ENCODE peak calls at places on chromosomes 4 and X, in seven cellular contexts. One of them, this sample, is unnamed.

GRCh38 chrX:69014200-69014599 is 151.1 kb downstream of the PJA1 start:
- DNase-seq in EL: peak; percentile 24
- DNase-seq in HFFc6: no peak
- DNase-seq in fibroblast of lung: peak; percentile 75
- DNase-seq in brain microvascular endothelial cell: peak; percentile 27
- DNase-seq in coronary artery: peak; percentile 43
- DNase-seq in H54: no peak
- DNase-seq in this sample: no peak

GRCh38 chrX:153490217-153490616 is 4.6 kb upstream of the BGN start:
- DNase-seq in HFFc6: no peak
- DNase-seq in H54: no peak
- DNase-seq in brain microvascular endothelial cell: no peak
- DNase-seq in EL: no peak
- DNase-seq in fibroblast of lung: no peak
- DNase-seq in coronary artery: no peak
- DNase-seq in this sample: no peak

GRCh38 chr4:4781936-4782754 is 77.3 kb upstream of the MSX1 start:
- DNase-seq in HFFc6: peak; percentile 29
- DNase-seq in brain microvascular endothelial cell: no peak
- DNase-seq in EL: peak; percentile 72
- DNase-seq in coronary artery: no peak
- DNase-seq in H54: no peak
- DNase-seq in fibroblast of lung: peak; percentile 32
- DNase-seq in this sample: no peak

GRCh38 chr4:121863787-121864186 is 6.5 kb downstream of the BBS7 start:
- DNase-seq in EL: no peak
- DNase-seq in HFFc6: no peak
- DNase-seq in brain microvascular endothelial cell: no peak
- DNase-seq in fibroblast of lung: no peak
- DNase-seq in H54: no peak
- DNase-seq in coronary artery: no peak
- DNase-seq in this sample: no peak

GRCh38 chrX:6826856-6827255 is 291.9 kb upstream of the VCX3A start:
- DNase-seq in coronary artery: no peak
- DNase-seq in H54: no peak
- DNase-seq in brain microvascular endothelial cell: no peak
- DNase-seq in EL: no peak
- DNase-seq in HFFc6: no peak
- DNase-seq in fibroblast of lung: no peak
- DNase-seq in this sample: no peak

GRCh38 chr4:99209671-99210070 is 9.4 kb downstream of the ADH6 start:
- DNase-seq in EL: peak; percentile 7
- DNase-seq in fibroblast of lung: no peak
- DNase-seq in H54: no peak
- DNase-seq in coronary artery: no peak
- DNase-seq in brain microvascular endothelial cell: no peak
- DNase-seq in HFFc6: peak; percentile 1
- DNase-seq in this sample: no peak

GRCh38 chrX:69179380-69179911 is 14.2 kb upstream of the PJA1 start:
- DNase-seq in H54: no peak
- DNase-seq in HFFc6: no peak
- DNase-seq in coronary artery: no peak
- DNase-seq in brain microvascular endothelial cell: no peak
- DNase-seq in fibroblast of lung: peak; percentile 24
- DNase-seq in EL: no peak
- DNase-seq in this sample: no peak

GRCh38 chr4:84691170-84691691 is 108.3 kb downstream of the CDS1 start:
- DNase-seq in H54: peak; percentile 38
- DNase-seq in fibroblast of lung: peak; percentile 94
- DNase-seq in EL: peak; percentile 93
- DNase-seq in coronary artery: no peak
- DNase-seq in HFFc6: peak; percentile 94
- DNase-seq in brain microvascular endothelial cell: peak; percentile 88
- DNase-seq in this sample: peak; percentile 38

GRCh38 chrX:119755981-119756533 is 2.3 kb upstream of the SOWAHD start:
- DNase-seq in H54: no peak
- DNase-seq in fibroblast of lung: peak; percentile 59
- DNase-seq in EL: no peak
- DNase-seq in HFFc6: no peak
- DNase-seq in coronary artery: no peak
- DNase-seq in brain microvascular endothelial cell: no peak
- DNase-seq in this sample: no peak

GRCh38 chr4:188781655-188782054 is 642.4 kb downstream of the TRIML1 start:
- DNase-seq in coronary artery: no peak
- DNase-seq in brain microvascular endothelial cell: peak; percentile 27
- DNase-seq in H54: no peak
- DNase-seq in EL: no peak
- DNase-seq in HFFc6: no peak
- DNase-seq in fibroblast of lung: peak; percentile 22
- DNase-seq in this sample: no peak

GRCh38 chr4:29304595-29304994 is 1415.6 kb upstream of the PCDH7 start:
- DNase-seq in coronary artery: no peak
- DNase-seq in HFFc6: no peak
- DNase-seq in brain microvascular endothelial cell: no peak
- DNase-seq in EL: peak; percentile 58
- DNase-seq in H54: no peak
- DNase-seq in fibroblast of lung: peak; percentile 72
- DNase-seq in this sample: no peak

GRCh38 chr4:76969941-76970529 is 20.5 kb downstream of the SEPTIN11 start:
- DNase-seq in HFFc6: no peak
- DNase-seq in coronary artery: no peak
- DNase-seq in brain microvascular endothelial cell: no peak
- DNase-seq in fibroblast of lung: no peak
- DNase-seq in EL: no peak
- DNase-seq in H54: no peak
- DNase-seq in this sample: no peak

GRCh38 chr4:180449395-180449956 is 1793.7 kb upstream of the TENM3 start:
- DNase-seq in HFFc6: no peak
- DNase-seq in EL: no peak
- DNase-seq in fibroblast of lung: peak; percentile 44
- DNase-seq in brain microvascular endothelial cell: no peak
- DNase-seq in coronary artery: no peak
- DNase-seq in H54: peak; percentile 31
- DNase-seq in this sample: no peak

GRCh38 chr4:140027135-140027534 is 126.8 kb downstream of the MAML3 start:
- DNase-seq in H54: no peak
- DNase-seq in coronary artery: no peak
- DNase-seq in fibroblast of lung: no peak
- DNase-seq in EL: no peak
- DNase-seq in HFFc6: no peak
- DNase-seq in brain microvascular endothelial cell: no peak
- DNase-seq in this sample: no peak

GRCh38 chr4:45629717-45630116 is 494.1 kb downstream of the GABRG1 start:
- DNase-seq in fibroblast of lung: peak; percentile 9
- DNase-seq in EL: no peak
- DNase-seq in coronary artery: no peak
- DNase-seq in H54: no peak
- DNase-seq in HFFc6: no peak
- DNase-seq in brain microvascular endothelial cell: no peak
- DNase-seq in this sample: no peak

GRCh38 chr4:38987491-38987890 is 44.7 kb downstream of the TMEM156 start:
- DNase-seq in H54: no peak
- DNase-seq in brain microvascular endothelial cell: no peak
- DNase-seq in EL: no peak
- DNase-seq in coronary artery: no peak
- DNase-seq in fibroblast of lung: no peak
- DNase-seq in HFFc6: no peak
- DNase-seq in this sample: no peak

This sample was measured in GOT3.